ENCODE peak calls at places on chromosomes 1 and 21, in four cellular contexts. One of them, this sample, is unnamed.

GRCh38 chr1:201792534-201793305 is 36.2 kb upstream of the IPO9 start:
- DNase-seq in mesendoderm: peak
- DNase-seq in H1: peak
- DNase-seq in H9: peak
- DNase-seq in this sample: peak

GRCh38 chr1:218479436-218480115 is 134.4 kb downstream of the TGFB2 start:
- DNase-seq in mesendoderm: no peak
- DNase-seq in H9: no peak
- DNase-seq in H1: no peak
- DNase-seq in this sample: peak

GRCh38 chr1:36658838-36659237 is 176.1 kb upstream of the CSF3R start:
- DNase-seq in mesendoderm: no peak
- DNase-seq in H1: no peak
- DNase-seq in H9: no peak
- DNase-seq in this sample: no peak

GRCh38 chr1:202009326-202010031 is 908 bp upstream of the ELF3 start:
- DNase-seq in H1: peak
- DNase-seq in mesendoderm: peak
- DNase-seq in H9: peak
- DNase-seq in this sample: peak

GRCh38 chr21:34704119-34704518 is 35.3 kb downstream of the CLIC6 start:
- DNase-seq in H9: no peak
- DNase-seq in H1: no peak
- DNase-seq in mesendoderm: peak
- DNase-seq in this sample: no peak

GRCh38 chr1:28976254-28976653 is 61.9 kb downstream of the EPB41 start:
- DNase-seq in H1: no peak
- DNase-seq in H9: no peak
- DNase-seq in mesendoderm: no peak
- DNase-seq in this sample: no peak

GRCh38 chr1:2311184-2312032 is 79.9 kb downstream of the MORN1 start:
- DNase-seq in H1: peak
- DNase-seq in mesendoderm: peak
- DNase-seq in H9: peak
- DNase-seq in this sample: peak

GRCh38 chr1:38892976-38893375 is 11.6 kb upstream of the GJA9 start:
- DNase-seq in H9: no peak
- DNase-seq in mesendoderm: no peak
- DNase-seq in H1: no peak
- DNase-seq in this sample: no peak

GRCh38 chr1:1281533-1282321 is 1.5 kb downstream of the SCNN1D start:
- DNase-seq in mesendoderm: no peak
- DNase-seq in H9: no peak
- DNase-seq in H1: no peak
- DNase-seq in this sample: peak

GRCh38 chr1:32351859-32352745 is 10.2 kb downstream of the FAM229A start:
- DNase-seq in mesendoderm: peak
- DNase-seq in H9: no peak
- DNase-seq in H1: no peak
- DNase-seq in this sample: peak

GRCh38 chr1:202237052-202237451 is 43.5 kb downstream of the LGR6 start:
- DNase-seq in H9: peak
- DNase-seq in H1: peak
- DNase-seq in mesendoderm: peak
- DNase-seq in this sample: peak

DNA sequence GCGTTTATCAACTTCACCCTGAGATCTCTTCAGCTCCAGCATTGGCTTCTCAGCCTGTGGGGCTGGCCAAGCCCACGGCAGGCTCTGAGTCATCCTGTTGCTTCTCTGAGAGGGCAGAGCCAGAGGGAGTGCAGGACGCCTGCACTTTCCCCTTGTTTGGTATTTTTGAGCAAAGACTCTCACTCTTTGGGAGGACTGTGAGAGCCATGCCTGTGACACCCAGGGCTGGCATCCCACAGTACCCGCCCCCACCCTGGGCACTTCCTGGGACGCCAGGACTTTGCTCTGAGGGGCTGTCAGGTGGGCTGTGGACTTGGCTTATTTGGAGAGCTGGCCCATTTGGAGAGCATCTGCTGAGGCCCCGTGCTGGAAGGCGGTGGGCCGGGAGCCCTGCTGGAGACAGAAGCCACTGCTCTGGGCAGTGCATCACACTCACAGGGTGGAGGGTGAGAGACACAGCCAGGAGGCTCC is 37.4 kb downstream of the VANGL1 start:
- DNase-seq in mesendoderm: peak
- DNase-seq in H1: no peak
- DNase-seq in H9: no peak
- DNase-seq in this sample: peak
- H2AK5ac ChIP-seq in mesendoderm: no peak
- H2AK5ac ChIP-seq in H1: no peak
- H2AK5ac ChIP-seq in H9: no peak
- H2AK5ac ChIP-seq in this sample: no peak

DNA sequence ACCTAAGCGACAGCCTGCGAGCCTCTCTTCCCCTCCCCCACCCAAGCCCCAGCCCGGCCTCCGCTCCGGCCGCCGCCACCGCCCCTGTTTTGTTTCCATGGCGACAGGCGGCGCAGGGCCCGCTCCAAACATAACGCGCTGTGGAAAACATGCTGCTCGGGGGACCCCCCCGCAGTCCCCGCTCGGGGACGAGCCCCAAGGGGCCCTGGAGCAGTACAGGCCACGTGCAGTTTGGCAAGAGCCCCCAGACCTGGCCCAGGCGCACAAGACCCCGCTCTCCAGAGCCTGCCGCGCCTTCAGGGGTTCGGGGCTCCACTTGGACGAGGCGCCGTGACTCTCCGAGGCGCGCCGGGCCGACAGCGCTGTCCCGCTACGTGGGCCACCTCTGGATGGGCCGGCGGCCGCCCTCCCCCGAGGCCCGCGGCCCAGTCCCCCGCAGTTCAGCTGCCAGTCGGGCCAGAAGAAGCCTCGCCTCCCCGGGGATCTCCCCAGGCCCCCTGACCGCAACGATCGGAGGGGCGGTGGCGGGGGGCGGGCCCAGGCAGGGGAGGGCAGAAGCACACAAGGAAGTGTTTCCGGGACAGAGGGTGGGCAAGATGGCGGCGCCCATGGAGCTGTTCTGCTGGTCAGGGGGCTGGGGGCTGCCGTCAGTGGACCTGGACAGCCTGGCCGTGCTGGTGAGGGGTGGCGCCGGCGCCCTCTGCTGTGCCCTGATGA is at the start of gene MTX1:
- DNase-seq in H1: no peak
- DNase-seq in mesendoderm: peak
- DNase-seq in H9: peak
- DNase-seq in this sample: peak
- H2AK5ac ChIP-seq in H1: peak
- H2AK5ac ChIP-seq in mesendoderm: peak
- H2AK5ac ChIP-seq in H9: no peak
- H2AK5ac ChIP-seq in this sample: peak

DNA sequence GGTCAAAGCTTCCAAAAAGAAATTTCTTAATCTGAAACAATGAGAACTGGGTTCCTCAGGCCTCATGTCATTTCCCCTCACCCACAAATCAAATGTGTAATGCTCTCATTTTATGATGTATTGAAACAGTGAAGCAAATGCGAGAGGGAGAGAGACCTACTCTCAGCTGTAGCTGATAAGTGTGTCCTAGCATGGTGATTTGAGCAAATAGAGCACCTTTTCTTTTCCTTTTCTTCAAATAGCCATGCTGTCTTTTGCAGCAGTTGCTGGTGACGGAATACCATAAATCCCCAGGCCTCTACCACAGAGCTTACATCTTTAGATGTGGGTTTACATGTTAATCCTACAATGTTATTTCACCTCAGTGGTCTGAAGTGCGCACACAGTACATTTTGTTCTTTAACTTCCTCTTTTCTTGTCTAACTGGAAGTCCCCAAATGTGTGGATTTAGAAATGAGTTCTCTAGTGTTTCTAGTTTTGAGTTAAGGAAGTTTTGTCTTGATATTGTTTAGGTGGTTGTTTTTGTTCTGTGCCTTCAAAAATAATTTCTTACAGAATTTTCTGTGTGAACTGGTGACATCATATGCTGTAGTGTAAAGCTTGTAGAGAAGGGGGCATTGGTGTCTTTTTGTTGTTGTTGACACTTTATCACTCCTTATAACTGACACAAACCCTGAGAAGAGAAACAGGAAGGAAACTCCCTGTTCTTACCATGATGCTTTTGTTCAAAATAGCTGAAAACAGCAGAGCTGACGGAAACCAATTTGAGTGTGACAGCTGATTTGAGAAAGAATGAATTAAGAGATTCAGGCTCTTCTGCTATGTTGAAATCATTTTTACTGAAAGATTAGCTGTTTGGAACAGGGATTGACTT is 12.1 kb downstream of the SMAP2 start:
- DNase-seq in H1: no peak
- DNase-seq in mesendoderm: no peak
- DNase-seq in H9: no peak
- DNase-seq in this sample: no peak
- H2AK5ac ChIP-seq in H1: no peak
- H2AK5ac ChIP-seq in mesendoderm: no peak
- H2AK5ac ChIP-seq in H9: no peak
- H2AK5ac ChIP-seq in this sample: no peak

GRCh38 chr1:230074270-230074669 is 7.2 kb downstream of the GALNT2 start:
- DNase-seq in H9: no peak
- DNase-seq in mesendoderm: no peak
- DNase-seq in H1: no peak
- DNase-seq in this sample: no peak

GRCh38 chr1:230071316-230071715 is 4.3 kb downstream of the GALNT2 start:
- DNase-seq in H1: no peak
- DNase-seq in H9: no peak
- DNase-seq in mesendoderm: no peak
- DNase-seq in this sample: no peak

GRCh38 chr1:230073371-230074035 is 6.5 kb downstream of the GALNT2 start:
- DNase-seq in mesendoderm: no peak
- DNase-seq in H9: no peak
- DNase-seq in H1: no peak
- DNase-seq in this sample: no peak

GRCh38 chr1:230072296-230072695 is 5.3 kb downstream of the GALNT2 start:
- DNase-seq in H1: no peak
- DNase-seq in H9: no peak
- DNase-seq in mesendoderm: no peak
- DNase-seq in this sample: no peak

GRCh38 chr1:230072866-230073265 is 5.8 kb downstream of the GALNT2 start:
- DNase-seq in H9: no peak
- DNase-seq in mesendoderm: no peak
- DNase-seq in H1: no peak
- DNase-seq in this sample: no peak
- H2AK5ac ChIP-seq in H9: no peak
- H2AK5ac ChIP-seq in mesendoderm: no peak
- H2AK5ac ChIP-seq in H1: no peak
- H2AK5ac ChIP-seq in this sample: no peak

DNA sequence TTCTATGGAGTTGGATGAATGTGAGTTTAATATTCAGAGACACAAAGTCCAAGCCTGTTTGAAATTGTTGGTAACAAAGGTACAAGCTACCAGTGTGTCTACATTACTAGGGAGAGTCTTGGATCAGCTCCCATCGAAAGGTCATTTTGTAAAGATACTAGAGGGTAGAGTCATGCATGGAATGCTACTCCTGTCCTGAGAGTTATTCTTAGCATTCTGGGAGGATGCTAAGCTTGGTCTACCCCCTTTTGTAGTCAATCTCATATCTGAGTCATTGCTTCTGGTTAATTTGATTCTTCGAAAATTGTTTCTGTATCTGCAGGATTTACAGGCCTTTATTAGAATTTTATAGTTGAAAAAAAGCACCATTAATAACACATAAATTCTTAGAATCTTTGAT is 240.2 kb downstream of the ST6GALNAC3 start:
- DNase-seq in mesendoderm: no peak
- DNase-seq in H1: no peak
- DNase-seq in H9: no peak
- DNase-seq in this sample: no peak
- H2AK5ac ChIP-seq in mesendoderm: no peak
- H2AK5ac ChIP-seq in H1: no peak
- H2AK5ac ChIP-seq in H9: no peak
- H2AK5ac ChIP-seq in this sample: no peak

GRCh38 chr1:44015206-44015605 is 16.1 kb downstream of the SLC6A9 start:
- DNase-seq in H9: no peak
- DNase-seq in mesendoderm: no peak
- DNase-seq in H1: no peak
- DNase-seq in this sample: no peak

GRCh38 chr1:44013949-44014348 is 17.3 kb downstream of the SLC6A9 start:
- DNase-seq in H9: no peak
- DNase-seq in mesendoderm: no peak
- DNase-seq in H1: no peak
- DNase-seq in this sample: no peak

GRCh38 chr1:44016875-44017400 is 14.3 kb downstream of the SLC6A9 start:
- DNase-seq in H1: no peak
- DNase-seq in mesendoderm: no peak
- DNase-seq in H9: no peak
- DNase-seq in this sample: no peak

GRCh38 chr1:44014365-44015104 is 16.7 kb downstream of the SLC6A9 start:
- DNase-seq in mesendoderm: no peak
- DNase-seq in H9: no peak
- DNase-seq in H1: no peak
- DNase-seq in this sample: peak

DNA sequence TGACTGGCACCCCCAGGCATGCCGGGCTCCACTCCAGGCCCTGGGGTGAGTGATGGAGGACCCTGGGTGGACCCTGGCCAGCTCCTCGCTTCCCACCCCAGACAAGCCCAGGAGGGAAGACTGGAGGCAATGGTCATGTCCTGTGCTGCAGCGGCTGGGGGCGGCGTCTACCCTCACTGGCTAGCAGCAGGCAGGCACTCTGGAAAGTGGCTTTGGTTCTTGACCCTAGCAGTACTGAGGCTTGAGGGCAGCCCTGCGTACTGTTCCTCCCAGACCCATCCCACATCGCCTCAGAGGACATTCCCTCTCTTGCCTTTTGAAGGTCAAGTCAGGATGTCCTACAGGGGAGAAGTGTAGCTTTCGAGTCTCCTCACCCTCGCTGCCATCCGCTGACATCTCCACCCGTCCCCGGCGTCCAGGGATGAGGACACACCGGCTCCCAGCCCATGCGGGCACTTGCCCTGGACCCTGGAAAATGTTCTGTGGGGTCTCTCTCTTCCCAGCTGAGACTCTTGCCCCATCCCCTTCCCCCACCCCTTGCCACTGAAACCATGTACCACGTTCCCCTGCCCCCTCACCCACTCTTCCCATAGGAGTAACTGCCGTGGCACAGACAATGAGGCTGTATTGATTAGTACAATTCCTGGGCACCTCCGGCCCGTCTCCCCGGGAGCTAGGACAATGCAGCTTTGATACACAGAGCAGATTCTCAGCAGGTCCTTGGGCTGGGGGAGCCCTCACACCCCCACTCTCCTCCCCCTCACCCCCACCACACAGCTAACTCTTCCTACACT is 15.0 kb downstream of the SLC6A9 start:
- DNase-seq in mesendoderm: no peak
- DNase-seq in H9: no peak
- DNase-seq in H1: no peak
- DNase-seq in this sample: no peak
- H2AK5ac ChIP-seq in mesendoderm: no peak
- H2AK5ac ChIP-seq in H9: no peak
- H2AK5ac ChIP-seq in H1: no peak
- H2AK5ac ChIP-seq in this sample: no peak